ENCODE peak calls at places on chromosomes 16 and 17, in ten cellular contexts. Y is stomach, L is HepG2, I is A549, O is IMR-90, F is transverse colon, J is GM12878, H is esophagus squamous epithelium, M is endothelial cell of umbilical vein, V is uterus. G is an unnamed sample.

GRCh38 chr17:9231449-9232154 is 210.3 kb downstream of the NTN1 start:
- DNase-seq in F (no peak), O (no peak), V (no peak), Y (no peak), L (no peak), M (no peak), H (no peak), J (no peak), I (no peak), G (no peak)

GRCh38 chr16:31081428-31082351 is 7.1 kb downstream of the PRSS53 start:
- DNase-seq in H (no peak), V (no peak), O (no peak), M (no peak), J (no peak), I (no peak), F (no peak), L (no peak), Y (no peak), G (peak; percentile 85)

GRCh38 chr16:28974007-28974436 is 556 bp upstream of the SPNS1 start:
- DNase-seq in V (peak; percentile 64), I (peak; percentile 73), J (no peak), H (no peak), O (peak; percentile 65), M (peak; percentile 68), F (peak; percentile 59), Y (peak; percentile 44), L (peak; percentile 70), G (no peak)

GRCh38 chr17:72419866-72420774 is 299.3 kb downstream of the SOX9 start:
- DNase-seq in L (no peak), J (peak; percentile 92), I (no peak), O (no peak), F (peak; percentile 24), H (no peak), Y (no peak), V (peak; percentile 21), M (no peak), G (no peak)

GRCh38 chr17:76268015-76268749 is 3.0 kb downstream of the UBALD2 start:
- DNase-seq in V (peak; percentile 61), Y (peak; percentile 74), J (peak; percentile 76), H (no peak), M (peak; percentile 69), O (peak; percentile 45), F (peak; percentile 84), L (no peak), I (no peak), G (peak; percentile 86)

GRCh38 chr16:10180771-10181163 is 1.5 kb downstream of the GRIN2A start:
- DNase-seq in F (no peak), H (no peak), Y (no peak), L (peak; percentile 57), J (no peak), M (no peak), V (peak; percentile 33), O (no peak), I (peak; percentile 17), G (no peak)

GRCh38 chr16:57600048-57600835 is 28.2 kb upstream of the ADGRG1 start:
- DNase-seq in V (no peak), F (peak; percentile 75), L (peak; percentile 70), J (no peak), O (peak; percentile 32), I (peak; percentile 68), Y (peak; percentile 79), H (no peak), M (peak; percentile 45), G (peak; percentile 86)

GRCh38 chr17:4559139-4559791 is 1.1 kb downstream of the GGT6 start:
- DNase-seq in F (peak; percentile 51), Y (peak; percentile 51), M (no peak), O (no peak), J (no peak), L (no peak), H (no peak), I (no peak), V (no peak), G (no peak)

GRCh38 chr17:41009936-41010335 is 1.0 kb upstream of the KRTAP3-1 start:
- DNase-seq in O (no peak), V (no peak), J (no peak), H (no peak), M (no peak), L (peak; percentile 32), F (no peak), I (no peak), Y (no peak), G (no peak)

GRCh38 chr17:27457405-27457730 is 1.1 kb downstream of the KSR1 start:
- DNase-seq in V (no peak), Y (no peak), J (no peak), O (no peak), I (no peak), M (peak; percentile 15), F (no peak), H (no peak), L (no peak), G (no peak)

GRCh38 chr17:29079887-29080286 is 36.9 kb downstream of the PIPOX start:
- DNase-seq in H (no peak), O (no peak), J (no peak), I (no peak), L (no peak), M (no peak), Y (no peak), V (no peak), F (no peak), G (no peak)

GRCh38 chr17:42677012-42677857 is 441 bp upstream of the PLEKHH3 start:
- DNase-seq in O (peak; percentile 99), L (peak; percentile 99), V (peak; percentile 100), F (peak; percentile 100), I (peak; percentile 100), H (peak; percentile 98), M (peak; percentile 100), J (peak; percentile 99), Y (peak; percentile 100), G (peak; percentile 100)

GRCh38 chr17:42676424-42677011 is at the start of gene PLEKHH3:
- DNase-seq in O (no peak), V (no peak), M (no peak), I (no peak), Y (no peak), J (no peak), H (no peak), F (no peak), L (no peak), G (no peak)

GRCh38 chr17:42674755-42675347 is 1.9 kb downstream of the PLEKHH3 start:
- DNase-seq in V (no peak), O (no peak), I (no peak), J (no peak), Y (peak; percentile 66), M (no peak), F (peak; percentile 32), L (no peak), H (no peak), G (no peak)

GRCh38 chr17:42675348-42675983 is 1.3 kb downstream of the PLEKHH3 start:
- DNase-seq in M (no peak), H (no peak), Y (peak; percentile 77), L (no peak), J (no peak), F (peak; percentile 44), O (no peak), I (no peak), V (peak; percentile 67), G (no peak)

DNA sequence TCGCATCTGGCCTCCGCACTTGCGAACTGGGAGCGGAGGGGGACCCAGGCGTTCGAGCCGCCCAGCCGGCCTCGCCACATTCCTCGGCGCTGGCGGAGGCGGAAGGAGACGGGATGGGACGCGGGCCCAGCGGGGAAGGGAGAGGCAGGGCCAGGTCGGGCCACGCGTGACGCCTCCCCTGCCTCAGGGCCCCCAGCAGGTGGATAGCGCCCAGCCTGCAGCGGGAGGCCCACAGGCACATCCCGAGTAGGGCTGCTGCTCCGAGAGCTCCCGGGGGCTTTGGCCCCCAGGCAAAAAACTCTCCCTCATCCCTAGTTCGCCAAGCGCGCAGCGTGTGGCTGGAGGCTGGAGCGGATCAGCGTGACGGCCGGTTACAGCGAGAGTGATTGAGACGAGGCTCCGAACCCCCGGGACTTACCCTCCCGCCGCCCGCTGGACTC is 790 bp downstream of the PLEKHH3 start:
- DNase-seq in I (peak; percentile 47), L (no peak), V (peak; percentile 69), F (peak; percentile 77), J (no peak), H (no peak), M (peak; percentile 45), Y (peak; percentile 82), O (peak; percentile 45), G (no peak)
- H3K4me3 ChIP-seq in I (peak overlapping the region; percentile 87), L (peak overlapping the region; percentile 83), V (peak overlapping the region; percentile 88), F (peak overlapping the region; percentile 75), J (peak overlapping the region; percentile 98), H (peak overlapping the region; percentile 97), M (peak overlapping the region; percentile 57), Y (peak overlapping the region; percentile 96), O (peak overlapping the region; percentile 82), G (peak overlapping the region; percentile 87)

GRCh38 chr17:50219939-50220465 is 18.6 kb upstream of the COL1A1 start:
- DNase-seq in H (no peak), I (no peak), O (peak; percentile 75), Y (no peak), M (no peak), L (peak; percentile 87), F (no peak), V (no peak), J (no peak), G (no peak)
- TF ChIP-seq POLR2A in H (no peak), I (no peak), O (peak; percentile 40), Y (no peak), M (no peak), L (peak; percentile 39), F (no peak), V (no peak), J (no peak), G (no peak)

GRCh38 chr17:30225112-30225511 is 10.4 kb downstream of the SLC6A4 start:
- DNase-seq in F (no peak), H (no peak), M (no peak), O (no peak), I (no peak), J (no peak), V (no peak), Y (no peak), L (peak; percentile 10), G (no peak)

GRCh38 chr17:30224419-30224960 is 11.0 kb downstream of the SLC6A4 start:
- DNase-seq in O (no peak), Y (no peak), I (no peak), L (no peak), V (no peak), J (no peak), H (no peak), M (no peak), F (no peak), G (no peak)

GRCh38 chr17:30221346-30221745 is 14.2 kb downstream of the SLC6A4 start:
- DNase-seq in F (no peak), M (no peak), J (no peak), L (no peak), V (no peak), H (no peak), Y (no peak), I (no peak), O (no peak), G (no peak)

GRCh38 chr17:30220414-30220813 is 15.1 kb downstream of the SLC6A4 start:
- DNase-seq in L (no peak), J (no peak), Y (no peak), I (no peak), O (no peak), H (no peak), F (no peak), V (no peak), M (no peak), G (no peak)

GRCh38 chr17:30222741-30223175 is 12.7 kb downstream of the SLC6A4 start:
- DNase-seq in H (no peak), O (no peak), V (no peak), J (no peak), M (no peak), Y (no peak), L (peak; percentile 67), I (no peak), F (peak; percentile 33), G (peak; percentile 37)
- TF ChIP-seq CTCF in H (no peak), O (no peak), V (no peak), J (no peak), M (no peak), Y (no peak), L (no peak), I (no peak), F (no peak), G (no peak)

GRCh38 chr16:67995423-67995822 is 3.9 kb downstream of the DPEP2 start:
- DNase-seq in O (no peak), V (no peak), M (no peak), J (no peak), F (no peak), Y (no peak), I (no peak), H (no peak), L (no peak), G (no peak)
- H3K4me3 ChIP-seq in O (no peak overlapping the region), V (no peak overlapping the region), M (no peak overlapping the region), J (no peak overlapping the region), F (no peak overlapping the region), Y (no peak overlapping the region), I (no peak overlapping the region), H (no peak overlapping the region), L (no peak overlapping the region), G (no peak overlapping the region)